ENCODE peak calls at places on chromosomes 7 and 10, in four cellular contexts. M, N, C and Y are unnamed samples.

GRCh38 chr10:18561861-18562551 is 89.4 kb downstream of the NSUN6 start:
- DNase-seq in M (no peak), N (no peak), C (no peak), Y (no peak)

GRCh38 chr10:90960355-90960814 is 39.5 kb upstream of the ANKRD1 start:
- DNase-seq in M (peak), N (no peak), C (no peak), Y (no peak)

GRCh38 chr7:33262476-33262875 is 133.1 kb downstream of the BBS9 start:
- DNase-seq in M (no peak), N (no peak), C (no peak), Y (no peak)

GRCh38 chr7:20217193-20217948 is at the start of gene MACC1:
- DNase-seq in M (peak), N (no peak), C (peak), Y (peak)

GRCh38 chr7:70619659-70620058 is 512.3 kb upstream of the GALNT17 start:
- DNase-seq in M (no peak), N (no peak), C (no peak), Y (no peak)

GRCh38 chr10:18681366-18681765 is 22.1 kb downstream of the ARL5B start:
- DNase-seq in M (no peak), N (no peak), C (no peak), Y (no peak)

GRCh38 chr7:7944619-7945282 is 23.8 kb upstream of the GLCCI1 start:
- DNase-seq in M (peak), N (no peak), C (no peak), Y (no peak)

GRCh38 chr10:100204370-100204769 is 18.5 kb upstream of the ERLIN1 start:
- DNase-seq in M (no peak), N (no peak), C (no peak), Y (no peak)

GRCh38 chr7:158442260-158442659 is 145.4 kb downstream of the PTPRN2 start:
- DNase-seq in M (no peak), N (peak), C (no peak), Y (no peak)

GRCh38 chr10:67666416-67667043 is 29.5 kb downstream of the CTNNA3 start:
- DNase-seq in M (no peak), N (peak), C (peak), Y (no peak)

DNA sequence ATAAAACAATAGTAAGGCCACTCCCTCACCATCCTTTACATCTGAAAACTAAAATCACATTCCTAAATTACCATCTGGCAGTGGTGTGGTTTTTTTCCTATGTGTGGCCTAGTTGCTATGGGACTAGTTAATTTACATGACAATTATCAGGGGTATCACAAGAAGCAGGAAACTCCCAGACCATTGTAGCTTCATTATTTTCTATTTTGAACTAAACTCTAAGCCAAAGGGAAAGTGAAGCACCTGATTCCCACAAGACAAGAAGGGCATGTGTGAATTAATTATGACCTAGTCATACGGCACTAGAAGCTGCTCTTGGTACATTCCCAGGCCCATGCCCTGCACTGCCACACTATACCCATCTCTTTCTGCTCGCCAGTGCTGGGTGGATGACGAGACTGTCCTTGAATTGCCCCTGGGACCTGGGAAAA is 103.4 kb downstream of the ATXN7L1 start:
- DNase-seq in M (no peak), N (no peak), C (no peak), Y (no peak)
- TF ChIP-seq CBX5 in M (no peak), N (no peak), C (no peak), Y (no peak)

GRCh38 chr7:112134039-112134438 is 72.2 kb downstream of the DOCK4 start:
- DNase-seq in M (no peak), N (no peak), C (no peak), Y (no peak)

GRCh38 chr7:112132123-112132694 is 74.0 kb downstream of the DOCK4 start:
- DNase-seq in M (no peak), N (peak), C (no peak), Y (no peak)

GRCh38 chr7:112131016-112131415 is 75.2 kb downstream of the DOCK4 start:
- DNase-seq in M (no peak), N (no peak), C (no peak), Y (no peak)

GRCh38 chr7:112133328-112133727 is 72.9 kb downstream of the DOCK4 start:
- DNase-seq in M (no peak), N (no peak), C (no peak), Y (no peak)

DNA sequence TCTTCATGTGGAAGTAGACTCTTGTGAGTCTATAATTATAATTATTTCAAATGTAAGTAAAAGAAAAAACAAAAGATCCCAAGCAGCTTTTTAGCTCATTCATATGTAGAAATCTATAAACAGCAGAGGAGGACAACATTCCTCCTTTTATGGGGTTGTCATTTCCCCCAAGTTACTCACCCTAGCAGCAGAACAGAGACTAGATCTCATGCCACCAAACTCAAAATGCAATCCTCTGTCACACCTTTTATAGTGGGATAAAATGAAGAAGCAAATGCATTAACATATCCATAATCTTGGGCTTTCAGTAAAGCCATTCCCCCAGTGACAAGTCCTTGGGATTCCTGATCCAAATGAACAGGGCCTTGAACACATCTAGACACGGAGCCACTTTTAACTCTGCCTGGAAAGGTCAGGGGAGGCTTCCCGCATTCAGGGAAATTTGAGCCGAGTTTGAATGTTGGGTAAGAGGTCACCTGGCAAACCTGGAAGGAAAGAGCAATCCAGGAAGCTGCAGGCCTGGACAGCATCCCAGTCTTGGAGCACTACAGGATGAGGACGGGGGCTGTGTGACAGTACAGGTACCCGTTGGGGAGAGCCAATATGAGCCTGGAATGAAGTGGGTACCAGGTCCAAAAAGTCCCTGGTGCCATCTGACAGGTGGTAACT is 76.4 kb downstream of the DOCK4 start:
- DNase-seq in M (no peak), N (peak), C (no peak), Y (no peak)
- TF ChIP-seq CBX5 in M (no peak), N (peak), C (no peak), Y (no peak)

GRCh38 chr10:103968441-103969391 is 1.8 kb downstream of the SLK start:
- DNase-seq in M (no peak), N (no peak), C (no peak), Y (no peak)

GRCh38 chr10:103967433-103968142 is 648 bp downstream of the SLK start:
- DNase-seq in M (no peak), N (no peak), C (peak), Y (no peak)

GRCh38 chr10:103969857-103970627 is 3.1 kb downstream of the SLK start:
- DNase-seq in M (no peak), N (no peak), C (no peak), Y (no peak)

GRCh38 chr10:103969436-103969835 is 2.5 kb downstream of the SLK start:
- DNase-seq in M (no peak), N (no peak), C (peak), Y (no peak)

DNA sequence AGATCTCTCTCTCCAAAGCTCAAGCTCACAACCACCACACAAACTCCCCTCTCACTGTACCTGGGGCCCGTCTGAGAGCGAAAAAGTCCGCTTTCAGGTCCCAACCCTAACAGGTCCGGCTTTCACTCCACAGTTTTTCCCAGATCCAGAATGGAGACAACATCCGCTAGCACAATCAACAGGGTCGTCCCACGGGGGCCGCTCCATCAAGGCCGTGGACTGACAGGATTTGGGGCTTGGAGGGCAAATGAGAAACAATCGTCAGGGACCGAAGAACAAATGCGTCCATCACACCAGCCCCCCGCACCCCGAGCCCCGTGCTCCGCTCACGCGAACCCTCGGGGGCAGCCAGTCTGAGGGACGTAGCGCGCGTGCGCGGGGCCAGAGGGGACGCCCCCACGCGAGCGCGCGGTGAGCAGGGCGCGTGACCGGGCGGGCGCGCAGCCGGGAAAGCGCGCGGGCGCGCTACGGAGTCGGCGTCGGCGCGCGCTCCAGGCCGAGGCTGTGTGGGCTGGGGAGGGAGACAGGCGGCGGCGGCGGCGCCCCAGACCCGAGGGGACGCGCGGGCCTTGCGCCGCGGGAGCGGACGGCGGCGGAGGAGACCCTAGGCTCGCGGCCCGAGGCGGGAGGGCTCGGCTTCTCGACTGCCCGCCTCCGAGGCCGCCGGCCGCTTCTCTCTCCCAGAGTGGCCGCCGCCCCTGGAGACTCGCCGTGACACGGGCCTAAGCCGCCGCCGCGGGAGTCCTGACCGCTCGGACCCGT is at the start of gene SLK:
- DNase-seq in M (no peak), N (peak), C (peak), Y (peak)
- TF ChIP-seq CBX5 in M (no peak), N (no peak), C (no peak), Y (no peak)

DNA sequence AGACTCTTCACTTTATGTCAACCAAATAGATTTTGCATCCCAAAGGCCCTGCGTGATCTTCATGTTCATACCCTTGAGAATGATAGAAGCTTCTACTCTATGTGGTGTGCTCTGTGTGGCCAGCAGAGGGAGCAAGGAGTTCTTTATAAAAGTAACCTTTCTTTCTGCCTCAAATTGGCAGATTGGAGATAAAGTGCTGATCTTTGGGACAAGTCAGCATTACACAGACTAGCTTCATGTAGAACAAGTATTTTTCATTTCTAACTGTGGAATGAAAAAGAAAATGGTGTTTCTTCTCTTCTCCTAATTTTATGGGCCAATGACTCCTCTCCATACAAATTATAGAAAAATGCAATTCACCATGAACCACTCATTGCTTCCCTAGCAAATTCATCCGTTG is 1214.1 kb downstream of the SORCS1 start:
- DNase-seq in M (peak), N (peak), C (peak), Y (peak)
- TF ChIP-seq CBX5 in M (no peak), N (no peak), C (no peak), Y (no peak)

GRCh38 chr7:72003236-72003635 is 408.9 kb downstream of the CALN1 start:
- DNase-seq in M (no peak), N (no peak), C (no peak), Y (no peak)

GRCh38 chr7:72007018-72007417 is 405.1 kb downstream of the CALN1 start:
- DNase-seq in M (no peak), N (no peak), C (no peak), Y (no peak)
- TF ChIP-seq CBX5 in M (no peak), N (no peak), C (no peak), Y (no peak)

DNA sequence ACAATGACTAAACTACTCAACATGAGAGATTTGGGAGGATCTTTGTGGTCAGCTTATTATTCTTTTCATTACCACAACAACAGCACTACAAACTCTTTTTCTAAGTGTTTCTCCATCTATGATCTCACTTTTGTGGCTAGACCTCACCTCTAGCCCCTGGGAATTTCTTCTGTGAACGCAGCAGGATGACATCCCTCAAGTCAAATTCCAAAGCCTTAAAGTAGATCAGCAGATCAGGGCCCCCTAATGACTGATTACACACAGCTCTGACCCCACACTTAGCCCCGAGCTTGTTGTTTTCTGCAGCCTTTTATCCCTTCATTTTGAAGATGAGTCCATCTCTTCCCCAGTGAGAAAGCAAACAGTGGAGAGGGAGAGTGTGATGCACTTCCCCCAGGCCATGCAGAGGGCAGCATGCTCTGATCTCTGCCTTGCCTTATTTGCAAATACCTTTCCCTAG is 27.3 kb downstream of the TFAM start:
- DNase-seq in M (no peak), N (peak), C (no peak), Y (peak)
- TF ChIP-seq CBX5 in M (no peak), N (no peak), C (no peak), Y (no peak)

GRCh38 chr10:126243976-126244375 is 144.3 kb downstream of the ADAM12 start:
- DNase-seq in M (no peak), N (no peak), C (no peak), Y (no peak)
- TF ChIP-seq CBX5 in M (no peak), N (no peak), C (no peak), Y (no peak)

DNA sequence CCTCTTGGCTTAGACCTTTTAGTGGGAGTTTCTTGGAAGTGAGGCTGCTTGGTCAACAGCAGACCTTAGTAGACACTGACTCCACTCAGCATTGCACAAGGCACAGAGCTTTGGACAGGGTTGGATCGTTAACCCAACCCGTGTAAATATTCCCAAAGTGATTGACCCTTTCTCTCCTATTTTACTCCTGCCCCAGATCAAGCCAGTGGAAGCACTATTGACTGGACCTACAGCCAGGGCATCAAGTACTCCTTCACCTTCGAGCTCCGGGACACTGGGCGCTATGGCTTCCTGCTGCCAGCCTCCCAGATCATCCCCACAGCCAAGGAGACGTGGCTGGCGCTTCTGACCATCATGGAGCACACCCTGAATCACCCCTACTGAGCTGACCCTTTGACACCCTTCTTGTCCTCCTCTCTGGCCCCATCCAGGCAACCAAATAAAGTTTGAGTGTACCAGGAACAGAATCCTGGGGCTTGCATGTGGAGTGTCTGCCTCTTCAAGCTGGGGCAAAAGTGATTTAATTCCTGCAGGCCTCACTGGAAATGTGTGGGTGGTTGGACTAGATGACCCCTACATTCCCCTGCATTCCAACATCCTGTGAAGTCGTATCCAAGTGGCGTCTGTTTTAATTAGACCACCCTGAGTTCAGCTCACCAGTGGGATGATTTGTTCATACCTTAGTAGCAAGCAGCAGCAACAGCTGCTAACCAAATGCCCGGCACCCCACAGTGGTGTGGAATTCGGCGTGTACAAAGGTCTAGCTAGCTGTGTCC is 7.5 kb downstream of the CPA1 start:
- DNase-seq in M (no peak), N (no peak), C (no peak), Y (no peak)
- TF ChIP-seq CBX5 in M (no peak), N (no peak), C (no peak), Y (no peak)

GRCh38 chr7:30322656-30323355 is 38.4 kb downstream of the ZNRF2 start:
- DNase-seq in M (peak), N (no peak), C (peak), Y (no peak)
- TF ChIP-seq CBX5 in M (no peak), N (no peak), C (no peak), Y (no peak)

GRCh38 chr10:113159563-113159962 is 209.5 kb downstream of the TCF7L2 start:
- DNase-seq in M (no peak), N (no peak), C (no peak), Y (no peak)

GRCh38 chr10:113161061-113161460 is 211.0 kb downstream of the TCF7L2 start:
- DNase-seq in M (no peak), N (no peak), C (no peak), Y (no peak)

GRCh38 chr10:113165643-113166042 is 215.6 kb downstream of the TCF7L2 start:
- DNase-seq in M (no peak), N (no peak), C (no peak), Y (no peak)

GRCh38 chr10:113167702-113168101 is 217.7 kb downstream of the TCF7L2 start:
- DNase-seq in M (no peak), N (no peak), C (no peak), Y (no peak)

GRCh38 chr10:113162960-113163359 is 212.9 kb downstream of the TCF7L2 start:
- DNase-seq in M (no peak), N (no peak), C (no peak), Y (no peak)
- TF ChIP-seq CBX5 in M (no peak), N (no peak), C (no peak), Y (no peak)